ENCODE peak calls at places on chromosomes 2 and 18, in seven cellular contexts. One of them, this sample, is unnamed.

GRCh38 chr18:66971951-66972350 is 368.1 kb upstream of the CDH19 start:
- DNase-seq in A549: no peak
- DNase-seq in activated CD8-positive, alpha-beta T cell treated with anti-CD3 and anti-CD28 coated beads for 36 hours: no peak
- DNase-seq in activated naive CD4-positive, alpha-beta T cell: no peak
- DNase-seq in HT-29: no peak
- DNase-seq in iris pigment epithelial cell: no peak
- DNase-seq in neural crest cell: no peak
- DNase-seq in this sample: no peak

GRCh38 chr18:67519582-67519981 is 3.1 kb upstream of the DSEL start:
- DNase-seq in HT-29: no peak
- DNase-seq in A549: no peak
- DNase-seq in activated naive CD4-positive, alpha-beta T cell: no peak
- DNase-seq in neural crest cell: no peak
- DNase-seq in iris pigment epithelial cell: peak; percentile 92
- DNase-seq in activated CD8-positive, alpha-beta T cell treated with anti-CD3 and anti-CD28 coated beads for 36 hours: no peak
- DNase-seq in this sample: no peak

GRCh38 chr2:154697422-154698237 is 865 bp upstream of the KCNJ3 start:
- DNase-seq in neural crest cell: peak; percentile 20
- DNase-seq in HT-29: peak; percentile 48
- DNase-seq in activated CD8-positive, alpha-beta T cell treated with anti-CD3 and anti-CD28 coated beads for 36 hours: no peak
- DNase-seq in iris pigment epithelial cell: peak; percentile 5
- DNase-seq in A549: no peak
- DNase-seq in activated naive CD4-positive, alpha-beta T cell: no peak
- DNase-seq in this sample: no peak

GRCh38 chr2:119008108-119008507 is 66.1 kb downstream of the MARCO start:
- DNase-seq in activated CD8-positive, alpha-beta T cell treated with anti-CD3 and anti-CD28 coated beads for 36 hours: no peak
- DNase-seq in A549: peak; percentile 5
- DNase-seq in neural crest cell: no peak
- DNase-seq in iris pigment epithelial cell: peak; percentile 13
- DNase-seq in activated naive CD4-positive, alpha-beta T cell: no peak
- DNase-seq in HT-29: peak; percentile 34
- DNase-seq in this sample: peak; percentile 39

GRCh38 chr2:236858661-236859060 is 227.0 kb upstream of the COPS8 start:
- DNase-seq in iris pigment epithelial cell: no peak
- DNase-seq in neural crest cell: no peak
- DNase-seq in activated CD8-positive, alpha-beta T cell treated with anti-CD3 and anti-CD28 coated beads for 36 hours: no peak
- DNase-seq in A549: no peak
- DNase-seq in HT-29: no peak
- DNase-seq in activated naive CD4-positive, alpha-beta T cell: no peak
- DNase-seq in this sample: no peak

GRCh38 chr18:1012775-1013174 is 108.1 kb downstream of the ADCYAP1 start:
- DNase-seq in HT-29: no peak
- DNase-seq in activated CD8-positive, alpha-beta T cell treated with anti-CD3 and anti-CD28 coated beads for 36 hours: no peak
- DNase-seq in iris pigment epithelial cell: no peak
- DNase-seq in neural crest cell: no peak
- DNase-seq in A549: no peak
- DNase-seq in activated naive CD4-positive, alpha-beta T cell: no peak
- DNase-seq in this sample: no peak

GRCh38 chr2:36672199-36672598 is 24.3 kb upstream of the VIT start:
- DNase-seq in iris pigment epithelial cell: peak; percentile 59
- DNase-seq in HT-29: peak; percentile 49
- DNase-seq in activated naive CD4-positive, alpha-beta T cell: no peak
- DNase-seq in activated CD8-positive, alpha-beta T cell treated with anti-CD3 and anti-CD28 coated beads for 36 hours: no peak
- DNase-seq in neural crest cell: no peak
- DNase-seq in A549: no peak
- DNase-seq in this sample: peak; percentile 52

GRCh38 chr2:83162421-83162820 is 1296.7 kb downstream of the SUCLG1 start:
- DNase-seq in HT-29: no peak
- DNase-seq in activated CD8-positive, alpha-beta T cell treated with anti-CD3 and anti-CD28 coated beads for 36 hours: no peak
- DNase-seq in A549: no peak
- DNase-seq in neural crest cell: no peak
- DNase-seq in iris pigment epithelial cell: no peak
- DNase-seq in activated naive CD4-positive, alpha-beta T cell: no peak
- DNase-seq in this sample: no peak

GRCh38 chr2:71976685-71977084 is 171.0 kb downstream of the CYP26B1 start:
- DNase-seq in activated naive CD4-positive, alpha-beta T cell: no peak
- DNase-seq in A549: no peak
- DNase-seq in HT-29: no peak
- DNase-seq in iris pigment epithelial cell: no peak
- DNase-seq in activated CD8-positive, alpha-beta T cell treated with anti-CD3 and anti-CD28 coated beads for 36 hours: no peak
- DNase-seq in neural crest cell: no peak
- DNase-seq in this sample: no peak

GRCh38 chr2:54665436-54665856 is 58.0 kb upstream of the EML6 start:
- DNase-seq in neural crest cell: peak; percentile 47
- DNase-seq in HT-29: peak; percentile 65
- DNase-seq in iris pigment epithelial cell: peak; percentile 77
- DNase-seq in A549: no peak
- DNase-seq in activated CD8-positive, alpha-beta T cell treated with anti-CD3 and anti-CD28 coated beads for 36 hours: peak; percentile 75
- DNase-seq in activated naive CD4-positive, alpha-beta T cell: no peak
- DNase-seq in this sample: peak; percentile 76

GRCh38 chr2:140658766-140659165 is 1472.0 kb downstream of the LRP1B start:
- DNase-seq in A549: no peak
- DNase-seq in HT-29: no peak
- DNase-seq in activated CD8-positive, alpha-beta T cell treated with anti-CD3 and anti-CD28 coated beads for 36 hours: no peak
- DNase-seq in neural crest cell: no peak
- DNase-seq in activated naive CD4-positive, alpha-beta T cell: no peak
- DNase-seq in iris pigment epithelial cell: peak; percentile 19
- DNase-seq in this sample: no peak

GRCh38 chr18:8341481-8342230 is 267.6 kb upstream of the RAB12 start:
- DNase-seq in activated CD8-positive, alpha-beta T cell treated with anti-CD3 and anti-CD28 coated beads for 36 hours: no peak
- DNase-seq in neural crest cell: no peak
- DNase-seq in A549: peak; percentile 55
- DNase-seq in HT-29: no peak
- DNase-seq in activated naive CD4-positive, alpha-beta T cell: no peak
- DNase-seq in iris pigment epithelial cell: peak; percentile 89
- DNase-seq in this sample: peak; percentile 97

GRCh38 chr2:68318686-68319396 is 908 bp downstream of the CNRIP1 start:
- DNase-seq in neural crest cell: no peak
- DNase-seq in iris pigment epithelial cell: no peak
- DNase-seq in A549: no peak
- DNase-seq in HT-29: no peak
- DNase-seq in activated naive CD4-positive, alpha-beta T cell: no peak
- DNase-seq in activated CD8-positive, alpha-beta T cell treated with anti-CD3 and anti-CD28 coated beads for 36 hours: no peak
- DNase-seq in this sample: no peak

GRCh38 chr2:51782874-51783765 is 751.2 kb upstream of the NRXN1 start:
- DNase-seq in neural crest cell: no peak
- DNase-seq in HT-29: peak; percentile 2
- DNase-seq in iris pigment epithelial cell: peak; percentile 25
- DNase-seq in activated naive CD4-positive, alpha-beta T cell: no peak
- DNase-seq in A549: no peak
- DNase-seq in activated CD8-positive, alpha-beta T cell treated with anti-CD3 and anti-CD28 coated beads for 36 hours: no peak
- DNase-seq in this sample: no peak

GRCh38 chr2:84022810-84023431 is 436.2 kb downstream of the SUCLG1 start:
- DNase-seq in neural crest cell: peak; percentile 56
- DNase-seq in activated naive CD4-positive, alpha-beta T cell: no peak
- DNase-seq in HT-29: peak; percentile 86
- DNase-seq in iris pigment epithelial cell: peak; percentile 41
- DNase-seq in A549: peak; percentile 5
- DNase-seq in activated CD8-positive, alpha-beta T cell treated with anti-CD3 and anti-CD28 coated beads for 36 hours: peak; percentile 25
- DNase-seq in this sample: peak; percentile 72

GRCh38 chr2:153519260-153519875 is 40.8 kb upstream of the RPRM start:
- DNase-seq in activated naive CD4-positive, alpha-beta T cell: peak; percentile 12
- DNase-seq in neural crest cell: peak; percentile 72
- DNase-seq in iris pigment epithelial cell: peak; percentile 39
- DNase-seq in activated CD8-positive, alpha-beta T cell treated with anti-CD3 and anti-CD28 coated beads for 36 hours: peak; percentile 75
- DNase-seq in A549: peak; percentile 7
- DNase-seq in HT-29: peak; percentile 90
- DNase-seq in this sample: peak; percentile 50

GRCh38 chr2:188976545-188977268 is 2.5 kb downstream of the COL3A1 start:
- DNase-seq in HT-29: peak; percentile 36
- DNase-seq in iris pigment epithelial cell: peak; percentile 82
- DNase-seq in activated CD8-positive, alpha-beta T cell treated with anti-CD3 and anti-CD28 coated beads for 36 hours: no peak
- DNase-seq in activated naive CD4-positive, alpha-beta T cell: no peak
- DNase-seq in A549: no peak
- DNase-seq in neural crest cell: no peak
- DNase-seq in this sample: peak; percentile 10

GRCh38 chr2:118675531-118675930 is 171.9 kb downstream of the EN1 start:
- DNase-seq in activated CD8-positive, alpha-beta T cell treated with anti-CD3 and anti-CD28 coated beads for 36 hours: no peak
- DNase-seq in iris pigment epithelial cell: no peak
- DNase-seq in HT-29: no peak
- DNase-seq in neural crest cell: no peak
- DNase-seq in activated naive CD4-positive, alpha-beta T cell: no peak
- DNase-seq in A549: no peak
- DNase-seq in this sample: no peak

GRCh38 chr2:95552911-95553310 is 38.9 kb upstream of the TRIM43 start:
- DNase-seq in HT-29: no peak
- DNase-seq in A549: no peak
- DNase-seq in activated CD8-positive, alpha-beta T cell treated with anti-CD3 and anti-CD28 coated beads for 36 hours: no peak
- DNase-seq in neural crest cell: no peak
- DNase-seq in activated naive CD4-positive, alpha-beta T cell: no peak
- DNase-seq in iris pigment epithelial cell: peak; percentile 8
- DNase-seq in this sample: no peak

GRCh38 chr2:204260162-204260877 is 285.0 kb upstream of the PARD3B start:
- DNase-seq in activated CD8-positive, alpha-beta T cell treated with anti-CD3 and anti-CD28 coated beads for 36 hours: peak; percentile 73
- DNase-seq in HT-29: peak; percentile 70
- DNase-seq in neural crest cell: peak; percentile 79
- DNase-seq in A549: peak; percentile 63
- DNase-seq in iris pigment epithelial cell: peak; percentile 71
- DNase-seq in activated naive CD4-positive, alpha-beta T cell: peak; percentile 2
- DNase-seq in this sample: peak; percentile 77

GRCh38 chr2:39530423-39530866 is 93.4 kb upstream of the MAP4K3 start:
- DNase-seq in HT-29: no peak
- DNase-seq in neural crest cell: no peak
- DNase-seq in iris pigment epithelial cell: peak; percentile 89
- DNase-seq in A549: no peak
- DNase-seq in activated naive CD4-positive, alpha-beta T cell: no peak
- DNase-seq in activated CD8-positive, alpha-beta T cell treated with anti-CD3 and anti-CD28 coated beads for 36 hours: no peak
- DNase-seq in this sample: no peak

GRCh38 chr2:9907402-9907801 is 44.1 kb upstream of the GRHL1 start:
- DNase-seq in iris pigment epithelial cell: no peak
- DNase-seq in activated CD8-positive, alpha-beta T cell treated with anti-CD3 and anti-CD28 coated beads for 36 hours: no peak
- DNase-seq in HT-29: no peak
- DNase-seq in A549: no peak
- DNase-seq in activated naive CD4-positive, alpha-beta T cell: no peak
- DNase-seq in neural crest cell: no peak
- DNase-seq in this sample: no peak

GRCh38 chr2:120736955-120737801 is 1.5 kb downstream of the GLI2 start:
- DNase-seq in activated CD8-positive, alpha-beta T cell treated with anti-CD3 and anti-CD28 coated beads for 36 hours: no peak
- DNase-seq in A549: peak; percentile 54
- DNase-seq in activated naive CD4-positive, alpha-beta T cell: no peak
- DNase-seq in neural crest cell: peak; percentile 26
- DNase-seq in iris pigment epithelial cell: peak; percentile 92
- DNase-seq in HT-29: no peak
- DNase-seq in this sample: no peak

GRCh38 chr2:28394331-28394877 is 1.7 kb downstream of the FOSL2 start:
- DNase-seq in activated CD8-positive, alpha-beta T cell treated with anti-CD3 and anti-CD28 coated beads for 36 hours: peak; percentile 40
- DNase-seq in HT-29: peak; percentile 85
- DNase-seq in neural crest cell: no peak
- DNase-seq in A549: no peak
- DNase-seq in iris pigment epithelial cell: peak; percentile 74
- DNase-seq in activated naive CD4-positive, alpha-beta T cell: no peak
- DNase-seq in this sample: no peak

GRCh38 chr18:56637897-56638231 is 528 bp downstream of the TXNL1 start:
- DNase-seq in A549: no peak
- DNase-seq in iris pigment epithelial cell: peak; percentile 8
- DNase-seq in HT-29: peak; percentile 19
- DNase-seq in activated CD8-positive, alpha-beta T cell treated with anti-CD3 and anti-CD28 coated beads for 36 hours: peak; percentile 33
- DNase-seq in activated naive CD4-positive, alpha-beta T cell: no peak
- DNase-seq in neural crest cell: no peak
- DNase-seq in this sample: no peak

GRCh38 chr2:237435844-237436590 is 22.1 kb upstream of the COL6A3 start:
- DNase-seq in HT-29: no peak
- DNase-seq in iris pigment epithelial cell: peak; percentile 90
- DNase-seq in activated CD8-positive, alpha-beta T cell treated with anti-CD3 and anti-CD28 coated beads for 36 hours: no peak
- DNase-seq in A549: no peak
- DNase-seq in activated naive CD4-positive, alpha-beta T cell: no peak
- DNase-seq in neural crest cell: no peak
- DNase-seq in this sample: no peak

This sample was measured in HepG2.